ENCODE peak calls at places on chromosome 13, in six cellular contexts. G, R, B, T, I and W are unnamed samples.

GRCh38 chr13:49551245-49551644 is 34.1 kb downstream of the RCBTB1 start:
- DNase-seq in G (no peak), I (no peak), B (no peak), T (no peak), R (no peak), W (no peak)

GRCh38 chr13:59086147-59086546 is 1077.6 kb downstream of the DIAPH3 start:
- DNase-seq in R (no peak), B (no peak), T (no peak), G (no peak), I (no peak), W (no peak)

GRCh38 chr13:30360586-30360985 is 53.2 kb upstream of the KATNAL1 start:
- DNase-seq in R (no peak), G (no peak), T (no peak), I (no peak), B (no peak), W (no peak)

GRCh38 chr13:47829684-47830083 is 171.4 kb downstream of the SUCLA2 start:
- DNase-seq in I (no peak), G (no peak), T (no peak), R (no peak), B (no peak), W (no peak)

GRCh38 chr13:59635591-59635990 is 528.1 kb downstream of the DIAPH3 start:
- DNase-seq in I (no peak), R (no peak), G (no peak), B (no peak), T (no peak), W (no peak)

GRCh38 chr13:78593652-78594494 is 9.5 kb downstream of the POU4F1 start:
- DNase-seq in I (no peak), G (no peak), B (no peak), T (no peak), R (no peak), W (no peak)

GRCh38 chr13:44796597-44797517 is 192.4 kb downstream of the NUFIP1 start:
- DNase-seq in B (no peak), G (no peak), I (no peak), R (no peak), T (no peak), W (no peak)

GRCh38 chr13:65855276-65855675 is 1374.9 kb downstream of the PCDH9 start:
- DNase-seq in T (no peak), I (no peak), B (no peak), R (no peak), G (no peak), W (no peak)

GRCh38 chr13:24086642-24087041 is 73.9 kb upstream of the SPATA13 start:
- DNase-seq in G (no peak), T (peak; percentile 60), B (no peak), R (no peak), I (no peak), W (no peak)

GRCh38 chr13:113860579-113861432 is 3.1 kb downstream of the GAS6 start:
- DNase-seq in T (peak; percentile 85), R (no peak), B (no peak), G (no peak), I (no peak), W (no peak)

GRCh38 chr13:100773923-100774641 is 99.5 kb upstream of the TMTC4 start:
- DNase-seq in G (no peak), R (no peak), I (no peak), T (no peak), B (no peak), W (no peak)

GRCh38 chr13:22235285-22235949 is 564.5 kb downstream of the FGF9 start:
- DNase-seq in I (no peak), R (no peak), T (no peak), G (no peak), B (peak; percentile 14), W (peak; percentile 34)

GRCh38 chr13:104648291-104648690 is 1582.1 kb upstream of the SLC10A2 start:
- DNase-seq in G (no peak), T (no peak), B (no peak), I (no peak), R (no peak), W (no peak)

GRCh38 chr13:110912651-110913051 is 2.2 kb downstream of the ANKRD10 start:
- DNase-seq in B (no peak), G (no peak), I (no peak), T (no peak), R (no peak), W (no peak)

GRCh38 chr13:59304596-59304995 is 859.1 kb downstream of the DIAPH3 start:
- DNase-seq in I (no peak), T (no peak), G (no peak), R (no peak), B (no peak), W (no peak)

GRCh38 chr13:76271728-76272232 is 614.4 kb downstream of the KCTD12 start:
- DNase-seq in G (no peak), R (no peak), T (no peak), I (no peak), B (no peak), W (no peak)

GRCh38 chr13:24153979-24154378 is 6.5 kb upstream of the SPATA13 start:
- DNase-seq in T (no peak), R (peak; percentile 59), G (no peak), I (no peak), B (no peak), W (no peak)

GRCh38 chr13:110012102-110012739 is 225.8 kb upstream of the IRS2 start:
- DNase-seq in G (no peak), I (no peak), R (no peak), B (no peak), T (no peak), W (no peak)

GRCh38 chr13:74101436-74101835 is 32.8 kb downstream of the KLF12 start:
- DNase-seq in G (no peak), T (no peak), I (no peak), B (no peak), R (no peak), W (no peak)

GRCh38 chr13:27293051-27293691 is 22.5 kb downstream of the RASL11A start:
- DNase-seq in R (no peak), G (no peak), I (no peak), T (no peak), B (no peak), W (no peak)

GRCh38 chr13:114019367-114019766 is 45.5 kb upstream of the C13orf46 start:
- DNase-seq in B (no peak), G (peak; percentile 16), R (no peak), I (peak; percentile 36), T (no peak), W (no peak)

GRCh38 chr13:45331981-45332830 is 8.8 kb downstream of the TPT1 start:
- DNase-seq in G (no peak), I (no peak), T (no peak), R (no peak), B (no peak), W (no peak)

GRCh38 chr13:31172535-31172934 is 10.8 kb upstream of the HSPH1 start:
- DNase-seq in B (no peak), R (no peak), T (no peak), I (no peak), G (no peak), W (no peak)

GRCh38 chr13:46773556-46773955 is 23.4 kb downstream of the ESD start:
- DNase-seq in G (no peak), R (no peak), T (no peak), I (no peak), B (no peak), W (no peak)

GRCh38 chr13:51848674-51849073 is 3.7 kb upstream of the TMEM272 start:
- DNase-seq in I (no peak), T (no peak), G (no peak), R (no peak), B (no peak), W (no peak)

GRCh38 chr13:41054919-41055619 is 6.2 kb upstream of the WBP4 start:
- DNase-seq in T (no peak), R (no peak), I (no peak), G (no peak), B (no peak), W (no peak)

GRCh38 chr13:27273658-27274425 is 3.2 kb downstream of the RASL11A start:
- DNase-seq in G (no peak), I (no peak), B (no peak), T (no peak), R (no peak), W (no peak)

GRCh38 chr13:99756281-99756680 is 215.3 kb downstream of the ZIC5 start:
- DNase-seq in T (no peak), I (no peak), G (no peak), B (no peak), R (no peak), W (no peak)